ENCODE peak calls at places on chromosomes 6 and 20, in five cellular contexts. I is fibroblast of lung, K is gastrocnemius medialis, F is hepatocyte, X is heart left ventricle. B is an unnamed sample.
A peak's percentile ranks its signal among the peaks of the same experiment; 100 is the strongest.

GRCh38 chr6:1946583-1946982 is 298.8 kb downstream of the GMDS start:
- DNase-seq in I (no peak), X (no peak), K (no peak), F (no peak), B (no peak)

GRCh38 chr6:14091329-14091978 is 26.1 kb upstream of the CD83 start:
- DNase-seq in K (no peak), F (no peak), I (no peak), X (no peak), B (no peak)

GRCh38 chr20:3165473-3166337 is 6.0 kb upstream of the FASTKD5 start:
- DNase-seq in X (peak; percentile 82), K (no peak), F (no peak), I (peak; percentile 57), B (peak; percentile 40)

GRCh38 chr20:21693322-21693721 is 12.1 kb upstream of the PAX1 start:
- DNase-seq in X (no peak), F (no peak), I (no peak), K (no peak), B (no peak)

GRCh38 chr20:4625687-4626086 is 96.0 kb upstream of the PRND start:
- DNase-seq in K (no peak), X (no peak), F (no peak), I (no peak), B (no peak)

GRCh38 chr20:54200487-54201267 is 7.2 kb upstream of the PFDN4 start:
- DNase-seq in X (no peak), I (no peak), F (no peak), K (no peak), B (no peak)

GRCh38 chr6:150427823-150428222 is 59.0 kb downstream of the IYD start:
- DNase-seq in I (no peak), K (no peak), X (no peak), F (no peak), B (no peak)

GRCh38 chr20:9246731-9247130 is 177.8 kb downstream of the PLCB4 start:
- DNase-seq in I (peak; percentile 21), F (no peak), K (no peak), X (no peak), B (no peak)

GRCh38 chr20:18541741-18542140 is 25.5 kb upstream of the SMIM26 start:
- DNase-seq in X (no peak), K (no peak), F (no peak), I (no peak), B (peak; percentile 23)

GRCh38 chr6:159915397-159915796 is 24.6 kb downstream of the MAS1 start:
- DNase-seq in F (no peak), K (no peak), X (no peak), I (no peak), B (no peak)

GRCh38 chr6:448296-449056 is 56.9 kb downstream of the IRF4 start:
- DNase-seq in F (no peak), I (no peak), K (no peak), X (no peak), B (no peak)

GRCh38 chr6:44842616-44843015 is 455.1 kb downstream of the CDC5L start:
- DNase-seq in I (no peak), F (no peak), K (no peak), X (no peak), B (no peak)

GRCh38 chr6:146850981-146851380 is 252.2 kb downstream of the ADGB start:
- DNase-seq in X (no peak), F (no peak), I (no peak), K (no peak), B (no peak)

DNA sequence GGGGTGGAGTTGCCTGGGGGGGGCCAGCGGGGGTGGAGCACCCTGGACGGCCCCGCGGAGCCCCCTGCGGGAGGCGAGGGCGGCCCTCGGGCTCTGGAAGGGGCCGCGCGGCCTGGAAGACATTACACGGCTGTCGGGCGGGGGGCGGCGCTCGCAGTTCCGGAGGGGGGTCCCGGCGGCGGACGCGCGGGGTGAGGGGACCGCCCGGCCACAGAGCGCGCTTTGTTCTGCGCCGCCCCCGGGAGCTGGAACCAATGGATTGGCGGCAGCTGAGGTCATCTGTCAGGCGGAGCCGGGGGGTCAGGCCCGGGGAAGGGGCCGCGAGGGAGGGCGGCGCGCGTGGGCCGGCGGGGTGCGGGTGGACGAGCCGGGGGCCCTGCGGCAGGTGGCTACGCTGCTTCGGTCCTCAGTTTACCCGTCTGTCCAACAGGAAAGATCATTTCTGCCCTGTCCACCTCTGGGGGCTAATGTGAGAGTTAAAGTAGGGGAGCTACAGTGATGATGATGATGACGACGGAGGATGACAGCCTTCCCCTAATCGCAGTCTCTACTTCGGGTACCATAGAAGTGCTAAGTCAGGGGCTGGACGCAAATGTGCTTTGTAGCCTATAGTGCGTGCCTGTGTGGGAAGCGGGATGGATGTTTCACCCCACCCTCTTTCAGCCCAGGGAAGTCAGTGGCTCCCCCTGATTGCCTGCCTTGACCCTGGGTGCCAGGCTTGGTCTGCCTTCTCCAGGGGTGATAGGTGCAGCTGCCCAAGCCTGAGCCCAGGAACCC is 10.4 kb downstream of the SRXN1 start:
- DNase-seq in F (no peak), X (peak; percentile 63), I (no peak), K (no peak), B (no peak)
- H3K4me3 ChIP-seq in F (no peak overlapping the region), X (peak overlapping the region; percentile 60), I (peak overlapping the region; percentile 7), K (peak overlapping the region; percentile 51), B (peak overlapping the region; percentile 13)

DNA sequence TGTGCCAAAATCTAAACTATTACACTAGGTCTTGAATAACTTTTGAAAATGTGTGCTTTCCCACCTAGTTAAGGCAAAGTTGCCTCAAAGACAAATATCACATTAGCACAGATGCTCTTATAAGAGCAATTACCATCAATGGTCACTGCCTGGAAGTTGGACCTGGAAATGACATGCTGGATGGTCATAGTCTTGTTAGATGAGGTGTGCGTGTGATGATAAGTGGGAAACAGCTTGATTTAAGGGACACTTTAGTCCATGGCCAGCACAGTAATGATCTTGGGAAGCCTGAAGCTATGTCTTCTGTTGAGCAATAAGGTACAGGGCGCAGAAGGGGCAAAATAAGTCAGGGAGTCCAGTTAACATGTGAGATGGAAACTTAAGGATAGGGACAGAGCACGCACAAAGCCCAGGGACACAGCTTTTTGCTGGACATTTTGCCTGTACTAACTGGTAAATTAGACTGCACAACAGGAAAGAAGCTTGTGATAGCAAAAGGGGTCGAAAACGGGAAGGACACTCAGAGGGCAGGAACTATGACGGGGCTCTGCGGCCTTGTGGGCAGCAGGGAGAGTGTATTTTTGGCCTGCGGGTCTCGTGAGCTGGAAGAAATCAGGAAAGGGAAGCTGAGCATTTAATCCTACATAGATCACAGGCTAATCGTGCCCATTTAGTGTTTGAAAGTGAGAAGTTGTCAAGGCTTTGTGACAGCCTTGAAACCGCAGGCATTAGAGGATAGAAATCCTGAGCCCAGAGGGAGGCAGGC is 66.7 kb upstream of the BMP2 start:
- DNase-seq in F (no peak), I (no peak), X (peak; percentile 48), K (peak; percentile 15), B (no peak)
- H3K4me3 ChIP-seq in F (no peak overlapping the region), I (no peak overlapping the region), X (no peak overlapping the region), K (no peak overlapping the region), B (no peak overlapping the region)

GRCh38 chr6:26555505-26556262 is 17.5 kb downstream of the HMGN4 start:
- DNase-seq in K (no peak), X (no peak), F (peak; percentile 32), I (no peak), B (no peak)
- H3K4me3 ChIP-seq in K (no peak overlapping the region), X (no peak overlapping the region), F (peak overlapping the region; percentile 15), I (peak overlapping the region; percentile 82), B (peak overlapping the region; percentile 47)

GRCh38 chr20:62550087-62550565 is 74.3 kb upstream of the GATA5 start:
- DNase-seq in K (peak; percentile 71), F (no peak), I (no peak), X (peak; percentile 88), B (no peak)
- H3K4me3 ChIP-seq in K (peak overlapping the region; percentile 72), F (no peak overlapping the region), I (no peak overlapping the region), X (peak overlapping the region; percentile 73), B (no peak overlapping the region)

GRCh38 chr20:44180814-44181213 is 6.2 kb downstream of the JPH2 start:
- DNase-seq in X (peak; percentile 80), F (peak; percentile 45), I (peak; percentile 55), K (peak; percentile 80), B (peak; percentile 4)

GRCh38 chr20:44183282-44183681 is 3.7 kb downstream of the JPH2 start:
- DNase-seq in X (no peak), K (no peak), I (no peak), F (no peak), B (no peak)

GRCh38 chr20:44181611-44182010 is 5.4 kb downstream of the JPH2 start:
- DNase-seq in F (no peak), K (peak; percentile 60), I (no peak), X (peak; percentile 53), B (no peak)

GRCh38 chr20:44182135-44182765 is 4.7 kb downstream of the JPH2 start:
- DNase-seq in X (no peak), I (no peak), F (no peak), K (no peak), B (no peak)

GRCh38 chr20:44182863-44183262 is 4.1 kb downstream of the JPH2 start:
- DNase-seq in K (no peak), I (no peak), X (no peak), F (no peak), B (no peak)
- H3K4me3 ChIP-seq in K (peak overlapping the region; percentile 27), I (no peak overlapping the region), X (peak overlapping the region; percentile 68), F (no peak overlapping the region), B (no peak overlapping the region)

DNA sequence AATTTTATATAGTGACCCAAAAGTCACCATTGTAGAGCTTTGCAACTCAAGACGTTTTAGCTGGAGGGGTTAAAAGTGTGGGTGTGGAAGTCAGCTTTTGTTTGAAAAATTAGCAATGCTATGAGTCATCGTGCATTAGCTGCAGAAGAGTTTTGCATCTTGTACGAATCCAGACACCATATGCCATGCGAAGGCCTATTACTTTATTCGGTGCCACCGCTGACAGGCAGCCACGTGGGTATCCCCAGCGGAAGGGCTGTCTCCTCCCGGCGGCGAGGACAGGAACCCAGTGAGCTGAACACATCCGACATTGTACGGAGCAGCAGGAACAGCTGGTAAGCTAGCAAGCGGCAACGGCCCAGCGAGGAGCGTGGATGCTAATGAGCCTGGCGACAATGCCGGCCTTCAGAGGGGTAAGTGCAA is 84.4 kb downstream of the INSM1 start:
- DNase-seq in F (peak; percentile 16), K (peak; percentile 51), X (peak; percentile 29), I (peak; percentile 79), B (peak; percentile 76)
- H3K4me3 ChIP-seq in F (no peak overlapping the region), K (no peak overlapping the region), X (no peak overlapping the region), I (peak overlapping the region; percentile 19), B (peak overlapping the region; percentile 20)

DNA sequence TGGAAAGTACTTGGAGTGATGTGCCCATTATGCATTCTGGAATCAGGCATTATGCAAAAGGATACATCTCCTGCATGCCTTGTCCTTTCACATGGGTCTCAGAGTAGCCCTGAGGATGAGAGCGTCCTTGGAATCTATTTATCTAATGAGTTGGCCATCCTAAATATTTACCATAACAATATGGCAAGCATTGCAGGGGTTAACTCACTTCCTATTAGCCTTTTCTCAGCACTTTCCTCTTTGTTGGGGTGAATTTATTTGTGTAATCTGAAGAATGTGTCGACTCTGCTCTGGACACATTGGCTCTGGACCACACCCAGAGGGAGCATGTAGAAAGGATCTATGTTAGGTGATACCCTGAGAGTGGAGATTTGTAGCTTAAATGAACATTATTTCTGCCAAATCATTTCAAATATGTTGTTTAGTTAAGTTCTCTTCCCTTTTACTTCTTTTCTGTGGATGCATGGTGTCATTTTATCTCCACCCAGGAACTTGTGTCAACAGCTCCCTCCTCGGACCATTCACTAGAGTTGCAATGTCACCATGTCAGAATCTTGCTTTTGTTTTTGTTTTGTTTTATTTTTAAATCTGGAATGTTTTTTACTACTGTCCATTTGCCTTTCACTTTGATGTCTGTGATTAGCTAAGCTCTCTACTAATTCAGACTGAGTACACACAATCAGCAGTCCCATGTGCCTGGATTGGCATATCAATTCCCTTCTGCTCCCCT is 757.0 kb upstream of the MMS22L start:
- DNase-seq in K (no peak), X (no peak), I (peak; percentile 0), F (peak; percentile 15), B (no peak)
- H3K4me3 ChIP-seq in K (no peak overlapping the region), X (no peak overlapping the region), I (no peak overlapping the region), F (no peak overlapping the region), B (no peak overlapping the region)

GRCh38 chr20:43190332-43190953 is 737 bp upstream of the PTPRT start:
- DNase-seq in X (no peak), I (no peak), F (no peak), K (no peak), B (no peak)
- H3K4me3 ChIP-seq in X (no peak overlapping the region), I (no peak overlapping the region), F (no peak overlapping the region), K (no peak overlapping the region), B (no peak overlapping the region)

B was measured in foreskin fibroblast.